ENCODE peak calls at places on chromosomes 12 and 14, in six cellular contexts. One of them, this sample, is unnamed.

GRCh38 chr12:53048033-53048779 is 1.7 kb upstream of the TNS2 start:
- DNase-seq in endothelial cell: peak
- DNase-seq in fibroblast of the aortic adventitia: no peak
- DNase-seq in Peyer's patch: peak
- DNase-seq in RWPE2: peak
- DNase-seq in GM13976: no peak
- DNase-seq in this sample: no peak

GRCh38 chr12:76441016-76441415 is 92.8 kb upstream of the BBS10 start:
- DNase-seq in endothelial cell: no peak
- DNase-seq in fibroblast of the aortic adventitia: no peak
- DNase-seq in Peyer's patch: no peak
- DNase-seq in RWPE2: no peak
- DNase-seq in GM13976: no peak
- DNase-seq in this sample: no peak

GRCh38 chr12:3920378-3921141 is 47.4 kb upstream of the PARP11 start:
- DNase-seq in endothelial cell: no peak
- DNase-seq in fibroblast of the aortic adventitia: peak
- DNase-seq in Peyer's patch: no peak
- DNase-seq in RWPE2: no peak
- DNase-seq in GM13976: no peak
- DNase-seq in this sample: no peak

GRCh38 chr14:102063092-102063807 is 23.6 kb downstream of the HSP90AA1 start:
- DNase-seq in endothelial cell: peak
- DNase-seq in fibroblast of the aortic adventitia: peak
- DNase-seq in Peyer's patch: peak
- DNase-seq in RWPE2: peak
- DNase-seq in GM13976: peak
- DNase-seq in this sample: peak

GRCh38 chr14:76413962-76414665 is 38.2 kb downstream of the ESRRB start:
- DNase-seq in endothelial cell: no peak
- DNase-seq in fibroblast of the aortic adventitia: no peak
- DNase-seq in Peyer's patch: no peak
- DNase-seq in RWPE2: no peak
- DNase-seq in GM13976: no peak
- DNase-seq in this sample: no peak

GRCh38 chr14:98907981-98908544 is 363.9 kb downstream of the BCL11B start:
- DNase-seq in endothelial cell: no peak
- DNase-seq in fibroblast of the aortic adventitia: no peak
- DNase-seq in Peyer's patch: no peak
- DNase-seq in RWPE2: no peak
- DNase-seq in GM13976: no peak
- DNase-seq in this sample: no peak

GRCh38 chr12:22333186-22333745 is 1.2 kb downstream of the ST8SIA1 start:
- DNase-seq in endothelial cell: no peak
- DNase-seq in fibroblast of the aortic adventitia: peak
- DNase-seq in Peyer's patch: no peak
- DNase-seq in RWPE2: no peak
- DNase-seq in GM13976: no peak
- DNase-seq in this sample: no peak

GRCh38 chr12:109868182-109869051 is 11.9 kb downstream of the GLTP start:
- DNase-seq in endothelial cell: no peak
- DNase-seq in fibroblast of the aortic adventitia: no peak
- DNase-seq in Peyer's patch: no peak
- DNase-seq in RWPE2: no peak
- DNase-seq in GM13976: no peak
- DNase-seq in this sample: no peak

GRCh38 chr12:1947081-1947480 is 28.6 kb upstream of the CACNA2D4 start:
- DNase-seq in endothelial cell: no peak
- DNase-seq in fibroblast of the aortic adventitia: peak
- DNase-seq in Peyer's patch: no peak
- DNase-seq in RWPE2: no peak
- DNase-seq in GM13976: no peak
- DNase-seq in this sample: no peak

GRCh38 chr14:105150026-105150367 is 18.6 kb downstream of the JAG2 start:
- DNase-seq in endothelial cell: no peak
- DNase-seq in fibroblast of the aortic adventitia: no peak
- DNase-seq in Peyer's patch: no peak
- DNase-seq in RWPE2: peak
- DNase-seq in GM13976: no peak
- DNase-seq in this sample: no peak

GRCh38 chr14:26595922-26596721 is 1.7 kb downstream of the NOVA1 start:
- DNase-seq in endothelial cell: peak
- DNase-seq in fibroblast of the aortic adventitia: peak
- DNase-seq in Peyer's patch: no peak
- DNase-seq in RWPE2: no peak
- DNase-seq in GM13976: no peak
- DNase-seq in this sample: no peak

GRCh38 chr12:68749443-68749842 is 3.5 kb downstream of the SLC35E3 start:
- DNase-seq in endothelial cell: no peak
- DNase-seq in fibroblast of the aortic adventitia: no peak
- DNase-seq in Peyer's patch: no peak
- DNase-seq in RWPE2: no peak
- DNase-seq in GM13976: no peak
- DNase-seq in this sample: no peak

GRCh38 chr14:69571879-69572633 is 2.6 kb downstream of the CCDC177 start:
- DNase-seq in endothelial cell: peak
- DNase-seq in fibroblast of the aortic adventitia: no peak
- DNase-seq in Peyer's patch: peak
- DNase-seq in RWPE2: no peak
- DNase-seq in GM13976: peak
- DNase-seq in this sample: no peak

GRCh38 chr12:69473229-69473628 is 3.0 kb downstream of the FRS2 start:
- DNase-seq in endothelial cell: no peak
- DNase-seq in fibroblast of the aortic adventitia: no peak
- DNase-seq in Peyer's patch: no peak
- DNase-seq in RWPE2: no peak
- DNase-seq in GM13976: no peak
- DNase-seq in this sample: no peak

GRCh38 chr12:44839785-44840184 is 36.3 kb downstream of the NELL2 start:
- DNase-seq in endothelial cell: no peak
- DNase-seq in fibroblast of the aortic adventitia: no peak
- DNase-seq in Peyer's patch: no peak
- DNase-seq in RWPE2: no peak
- DNase-seq in GM13976: no peak
- DNase-seq in this sample: no peak

GRCh38 chr12:91542048-91542447 is 359.4 kb upstream of the DCN start:
- DNase-seq in endothelial cell: no peak
- DNase-seq in fibroblast of the aortic adventitia: no peak
- DNase-seq in Peyer's patch: no peak
- DNase-seq in RWPE2: no peak
- DNase-seq in GM13976: no peak
- DNase-seq in this sample: no peak

GRCh38 chr14:95527392-95528002 is 7.4 kb upstream of the GLRX5 start:
- DNase-seq in endothelial cell: peak
- DNase-seq in fibroblast of the aortic adventitia: peak
- DNase-seq in Peyer's patch: no peak
- DNase-seq in RWPE2: no peak
- DNase-seq in GM13976: no peak
- DNase-seq in this sample: no peak

GRCh38 chr12:91902860-91903683 is 242.6 kb downstream of the BTG1 start:
- DNase-seq in endothelial cell: no peak
- DNase-seq in fibroblast of the aortic adventitia: peak
- DNase-seq in Peyer's patch: no peak
- DNase-seq in RWPE2: no peak
- DNase-seq in GM13976: no peak
- DNase-seq in this sample: no peak

GRCh38 chr14:73762375-73762822 is 48.2 kb upstream of the PNMA1 start:
- DNase-seq in endothelial cell: no peak
- DNase-seq in fibroblast of the aortic adventitia: no peak
- DNase-seq in Peyer's patch: no peak
- DNase-seq in RWPE2: no peak
- DNase-seq in GM13976: peak
- DNase-seq in this sample: no peak

GRCh38 chr12:123431951-123432886 is 4.3 kb downstream of the RILPL2 start:
- DNase-seq in endothelial cell: no peak
- DNase-seq in fibroblast of the aortic adventitia: no peak
- DNase-seq in Peyer's patch: no peak
- DNase-seq in RWPE2: no peak
- DNase-seq in GM13976: no peak
- DNase-seq in this sample: no peak

GRCh38 chr14:70448633-70449032 is 3.3 kb upstream of the ADAM21 start:
- DNase-seq in endothelial cell: no peak
- DNase-seq in fibroblast of the aortic adventitia: peak
- DNase-seq in Peyer's patch: no peak
- DNase-seq in RWPE2: no peak
- DNase-seq in GM13976: no peak
- DNase-seq in this sample: no peak

GRCh38 chr14:52553002-52553670 is 500 bp downstream of the GPR137C start:
- DNase-seq in endothelial cell: peak
- DNase-seq in fibroblast of the aortic adventitia: peak
- DNase-seq in Peyer's patch: no peak
- DNase-seq in RWPE2: peak
- DNase-seq in GM13976: peak
- DNase-seq in this sample: no peak

GRCh38 chr14:30608533-30609006 is 13.5 kb upstream of the SCFD1 start:
- DNase-seq in endothelial cell: no peak
- DNase-seq in fibroblast of the aortic adventitia: peak
- DNase-seq in Peyer's patch: peak
- DNase-seq in RWPE2: no peak
- DNase-seq in GM13976: no peak
- DNase-seq in this sample: no peak
- TF ChIP-seq CTCF in endothelial cell: no peak
- TF ChIP-seq CTCF in fibroblast of the aortic adventitia: no peak
- TF ChIP-seq CTCF in Peyer's patch: peak
- TF ChIP-seq CTCF in RWPE2: peak
- TF ChIP-seq CTCF in GM13976: no peak
- TF ChIP-seq CTCF in this sample: no peak

GRCh38 chr14:45838597-45838996 is 585.6 kb upstream of the MIS18BP1 start:
- DNase-seq in endothelial cell: no peak
- DNase-seq in fibroblast of the aortic adventitia: no peak
- DNase-seq in Peyer's patch: no peak
- DNase-seq in RWPE2: no peak
- DNase-seq in GM13976: peak
- DNase-seq in this sample: no peak
- TF ChIP-seq CTCF in endothelial cell: no peak
- TF ChIP-seq CTCF in fibroblast of the aortic adventitia: no peak
- TF ChIP-seq CTCF in Peyer's patch: no peak
- TF ChIP-seq CTCF in RWPE2: peak
- TF ChIP-seq CTCF in GM13976: no peak
- TF ChIP-seq CTCF in this sample: no peak

GRCh38 chr12:103965255-103965589 is 450 bp upstream of the TDG start:
- DNase-seq in endothelial cell: no peak
- DNase-seq in fibroblast of the aortic adventitia: no peak
- DNase-seq in Peyer's patch: no peak
- DNase-seq in RWPE2: no peak
- DNase-seq in GM13976: no peak
- DNase-seq in this sample: no peak

GRCh38 chr12:103966736-103967135 is 1.1 kb downstream of the TDG start:
- DNase-seq in endothelial cell: no peak
- DNase-seq in fibroblast of the aortic adventitia: peak
- DNase-seq in Peyer's patch: no peak
- DNase-seq in RWPE2: no peak
- DNase-seq in GM13976: no peak
- DNase-seq in this sample: no peak

GRCh38 chr12:103964805-103965204 is 867 bp upstream of the TDG start:
- DNase-seq in endothelial cell: no peak
- DNase-seq in fibroblast of the aortic adventitia: peak
- DNase-seq in Peyer's patch: no peak
- DNase-seq in RWPE2: no peak
- DNase-seq in GM13976: no peak
- DNase-seq in this sample: no peak

GRCh38 chr12:103962493-103962892 is 3.2 kb upstream of the TDG start:
- DNase-seq in endothelial cell: no peak
- DNase-seq in fibroblast of the aortic adventitia: no peak
- DNase-seq in Peyer's patch: no peak
- DNase-seq in RWPE2: no peak
- DNase-seq in GM13976: no peak
- DNase-seq in this sample: no peak

GRCh38 chr12:103965590-103966407 is at the start of gene TDG:
- DNase-seq in endothelial cell: peak
- DNase-seq in fibroblast of the aortic adventitia: peak
- DNase-seq in Peyer's patch: peak
- DNase-seq in RWPE2: peak
- DNase-seq in GM13976: peak
- DNase-seq in this sample: peak
- TF ChIP-seq CTCF in endothelial cell: no peak
- TF ChIP-seq CTCF in fibroblast of the aortic adventitia: no peak
- TF ChIP-seq CTCF in Peyer's patch: no peak
- TF ChIP-seq CTCF in RWPE2: peak
- TF ChIP-seq CTCF in GM13976: no peak
- TF ChIP-seq CTCF in this sample: no peak

DNA sequence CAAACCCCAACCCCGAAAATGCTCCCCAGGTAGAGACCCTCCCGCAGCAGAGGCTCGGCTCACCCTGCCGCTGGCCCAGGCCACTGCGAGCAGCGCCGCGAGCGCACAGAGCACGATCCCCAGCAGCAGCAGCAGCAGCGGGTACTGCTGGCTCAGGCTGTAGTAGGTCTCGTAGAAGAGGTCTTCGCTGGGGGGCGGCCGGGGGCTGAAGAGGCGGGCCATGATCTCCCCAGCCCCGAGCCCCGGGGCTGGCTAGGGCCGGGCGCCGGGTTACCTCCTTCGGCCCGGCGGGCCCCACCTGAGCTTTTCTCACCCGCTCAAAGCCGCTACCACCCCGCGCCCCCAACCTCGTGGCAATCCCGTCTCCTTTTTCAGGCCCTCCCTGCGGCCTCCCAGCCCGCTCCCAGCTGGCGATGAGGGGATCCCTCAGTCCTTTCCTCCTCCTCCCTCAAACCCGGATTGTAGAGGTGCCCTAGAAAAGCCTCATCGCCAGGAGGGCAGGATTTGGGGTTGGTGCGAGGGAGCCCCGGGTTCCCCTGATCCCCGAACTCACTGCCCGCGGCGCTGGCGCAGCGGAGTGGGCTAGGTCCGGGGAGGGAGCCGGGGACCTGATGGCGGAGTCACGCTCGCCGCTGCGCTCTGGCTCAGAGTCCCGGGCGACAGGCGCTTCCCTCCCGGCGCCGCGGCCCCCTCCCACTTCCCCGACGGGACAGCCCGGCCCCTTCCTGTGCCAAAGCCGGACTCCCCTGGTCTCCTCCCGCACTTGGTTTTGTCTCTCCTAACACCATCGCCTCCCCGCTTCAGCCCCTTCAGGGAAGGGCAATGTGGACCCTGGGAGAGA is at the start of gene ADCY4:
- DNase-seq in endothelial cell: peak
- DNase-seq in fibroblast of the aortic adventitia: no peak
- DNase-seq in Peyer's patch: peak
- DNase-seq in RWPE2: no peak
- DNase-seq in GM13976: peak
- DNase-seq in this sample: peak
- TF ChIP-seq CTCF in endothelial cell: no peak
- TF ChIP-seq CTCF in fibroblast of the aortic adventitia: no peak
- TF ChIP-seq CTCF in Peyer's patch: no peak
- TF ChIP-seq CTCF in RWPE2: no peak
- TF ChIP-seq CTCF in GM13976: no peak
- TF ChIP-seq CTCF in this sample: no peak

DNA sequence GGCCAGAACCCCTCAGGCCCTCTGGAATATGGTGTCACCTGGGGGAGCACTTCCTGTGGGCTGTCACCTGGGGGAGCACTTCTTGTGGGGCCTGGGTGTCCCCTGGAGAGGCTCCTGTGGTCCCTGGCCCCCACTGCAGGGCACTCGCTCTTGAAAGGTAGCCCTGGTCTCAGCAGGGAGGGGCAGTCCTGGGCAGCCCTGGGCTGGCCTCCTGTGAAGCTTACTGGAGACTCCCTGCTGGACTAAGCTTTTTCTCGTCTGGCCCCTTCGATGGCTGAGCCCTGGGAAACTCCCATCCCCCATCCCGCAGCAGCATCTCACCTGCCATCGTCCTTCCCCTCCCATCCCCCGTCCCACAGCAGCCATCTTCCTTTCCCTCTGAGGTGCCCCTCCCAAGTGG is 17.7 kb downstream of the FBRSL1 start:
- DNase-seq in endothelial cell: no peak
- DNase-seq in fibroblast of the aortic adventitia: no peak
- DNase-seq in Peyer's patch: no peak
- DNase-seq in RWPE2: no peak
- DNase-seq in GM13976: no peak
- DNase-seq in this sample: no peak
- TF ChIP-seq CTCF in endothelial cell: no peak
- TF ChIP-seq CTCF in fibroblast of the aortic adventitia: no peak
- TF ChIP-seq CTCF in Peyer's patch: no peak
- TF ChIP-seq CTCF in RWPE2: no peak
- TF ChIP-seq CTCF in GM13976: no peak
- TF ChIP-seq CTCF in this sample: no peak

This sample was measured in activated B cell treated with CpG ODN at 0.5 μM for 24 hours.